ENCODE peak calls at places on chromosomes 6 and 20, in nine cellular contexts. W is AG10803, J is NT2/D1, C is naive B cell, Y is H9, T is GM04503, O is T-cell, P is kidney tubule cell, F is NAMALWA. D is an unnamed sample.

GRCh38 chr20:5510446-5510845 is 193.7 kb upstream of the PROKR2 start:
- DNase-seq in O (no peak), J (no peak), Y (peak; percentile 66), W (no peak), C (no peak), T (no peak), F (no peak), P (no peak), D (no peak)

GRCh38 chr6:170184324-170184723 is 106.6 kb downstream of the DLL1 start:
- DNase-seq in Y (no peak), F (no peak), J (no peak), O (no peak), C (no peak), T (no peak), W (no peak), P (no peak), D (no peak)

GRCh38 chr6:151275566-151275965 is 35.8 kb downstream of the AKAP12 start:
- DNase-seq in T (no peak), O (no peak), P (no peak), J (no peak), F (no peak), W (no peak), Y (no peak), C (no peak), D (no peak)

GRCh38 chr6:156828280-156828703 is 51.1 kb downstream of the ARID1B start:
- DNase-seq in Y (no peak), C (no peak), J (no peak), F (no peak), T (peak; percentile 69), W (peak; percentile 84), O (no peak), P (peak; percentile 90), D (no peak)

GRCh38 chr6:132445201-132445951 is 44.1 kb upstream of the MOXD1 start:
- DNase-seq in J (no peak), P (peak; percentile 97), W (peak; percentile 93), O (no peak), F (no peak), T (peak; percentile 77), C (no peak), Y (no peak), D (no peak)

GRCh38 chr6:44512868-44513641 is 125.5 kb downstream of the CDC5L start:
- DNase-seq in F (peak; percentile 13), P (peak; percentile 32), O (no peak), Y (peak; percentile 24), T (no peak), W (peak; percentile 51), J (no peak), C (no peak), D (no peak)

GRCh38 chr20:34142121-34142520 is 30.1 kb upstream of the EIF2S2 start:
- DNase-seq in C (no peak), F (no peak), Y (no peak), J (no peak), W (no peak), P (no peak), T (no peak), O (no peak), D (no peak)

GRCh38 chr6:29728173-29728879 is 5.1 kb downstream of the HLA-F start:
- DNase-seq in J (no peak), P (no peak), F (no peak), Y (no peak), O (no peak), W (no peak), T (no peak), C (no peak), D (no peak)

GRCh38 chr6:35170166-35170565 is 29.0 kb upstream of the TCP11 start:
- DNase-seq in O (no peak), W (peak; percentile 63), T (no peak), P (no peak), C (no peak), J (no peak), F (no peak), Y (no peak), D (no peak)

GRCh38 chr6:24410622-24411021 is 7.9 kb downstream of the MRS2 start:
- DNase-seq in T (no peak), O (no peak), C (no peak), Y (no peak), W (no peak), F (no peak), P (no peak), J (no peak), D (no peak)

GRCh38 chr6:51473996-51474975 is 613.1 kb downstream of the PKHD1 start:
- DNase-seq in W (no peak), F (no peak), C (no peak), P (no peak), T (no peak), J (no peak), Y (no peak), O (no peak), D (no peak)

GRCh38 chr6:148440877-148441453 is 98.3 kb downstream of the SASH1 start:
- DNase-seq in W (peak; percentile 99), J (no peak), T (peak; percentile 92), O (no peak), C (no peak), Y (no peak), F (no peak), P (peak; percentile 95), D (no peak)

D was measured in NCI-H1930.